ENCODE peak calls at places on chromosome 1, in four cellular contexts. M is A673, L is PC-3, F is ovary. X is an unnamed sample. For H3K27me3 and H3K36me3, the result is how much of the 10 kb centered on the place peaks cover.

GRCh38 chr1:93993731-93994130 is 84.5 kb upstream of the GCLM start:
- DNase-seq in L (no peak), M (no peak), F (no peak), X (no peak)

GRCh38 chr1:56820755-56821461 is 1.7 kb upstream of the FYB2 start:
- DNase-seq in M (peak), L (peak), F (peak), X (peak)

GRCh38 chr1:22139066-22139594 is 3.8 kb downstream of the WNT4 start:
- DNase-seq in L (no peak), F (no peak), M (peak), X (no peak)

GRCh38 chr1:248618878-248619277 is 16.0 kb downstream of the OR2T11 start:
- DNase-seq in M (peak), F (peak), L (peak), X (peak)

GRCh38 chr1:6512245-6512907 is 20.9 kb upstream of the PLEKHG5 start:
- DNase-seq in M (no peak), F (no peak), L (no peak), X (no peak)

GRCh38 chr1:112674986-112675727 is 698 bp downstream of the MOV10 start:
- DNase-seq in F (peak), L (peak), M (peak), X (peak)

GRCh38 chr1:230948903-230949302 is 29.8 kb downstream of the TTC13 start:
- DNase-seq in M (no peak), F (no peak), L (no peak), X (no peak)

GRCh38 chr1:212634252-212634651 is 25.7 kb downstream of the ATF3 start:
- DNase-seq in M (no peak), L (no peak), F (no peak), X (no peak)

GRCh38 chr1:151946366-151946764 is 37.1 kb upstream of the THEM4 start:
- DNase-seq in F (no peak), M (no peak), L (peak), X (no peak)

GRCh38 chr1:231407537-231408396 is 14.3 kb downstream of the EGLN1 start:
- DNase-seq in M (no peak), F (no peak), L (peak), X (no peak)

DNA sequence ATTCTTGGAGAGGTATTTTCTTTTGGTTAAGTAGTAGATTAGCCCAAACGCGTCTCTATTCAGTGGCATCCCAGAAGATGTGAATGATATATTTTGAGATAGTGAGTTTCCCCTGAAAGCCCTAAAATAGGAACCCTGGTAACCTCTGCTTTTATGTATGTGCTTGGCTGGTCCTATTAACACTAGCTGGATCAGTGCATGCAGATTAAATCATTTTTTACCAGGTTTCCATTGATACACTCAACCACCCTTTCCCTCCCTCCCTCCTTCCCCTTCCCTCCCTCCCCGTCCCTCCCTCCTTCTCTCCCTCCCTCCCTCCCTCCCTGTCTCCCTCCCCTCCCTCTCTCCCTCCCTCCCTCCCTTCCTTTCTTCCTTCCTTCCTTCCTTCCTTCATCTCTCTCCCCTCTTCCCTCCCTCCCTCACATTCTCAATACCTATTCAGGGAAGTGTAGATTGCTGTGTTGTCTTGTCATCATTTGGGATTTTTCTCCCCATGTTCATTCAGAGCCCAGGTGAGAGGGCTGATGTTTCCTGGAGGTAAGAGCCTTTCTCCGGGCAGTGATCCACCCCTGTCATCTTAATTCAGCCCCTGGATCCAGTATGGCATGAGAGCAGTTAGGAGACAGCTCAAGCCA is 406.8 kb downstream of the PRDM2 start:
- DNase-seq in L (no peak), F (no peak), M (no peak), X (no peak)
- H3K27me3 ChIP-seq in L (under half), F (under half), M (under half), X (under half)

DNA sequence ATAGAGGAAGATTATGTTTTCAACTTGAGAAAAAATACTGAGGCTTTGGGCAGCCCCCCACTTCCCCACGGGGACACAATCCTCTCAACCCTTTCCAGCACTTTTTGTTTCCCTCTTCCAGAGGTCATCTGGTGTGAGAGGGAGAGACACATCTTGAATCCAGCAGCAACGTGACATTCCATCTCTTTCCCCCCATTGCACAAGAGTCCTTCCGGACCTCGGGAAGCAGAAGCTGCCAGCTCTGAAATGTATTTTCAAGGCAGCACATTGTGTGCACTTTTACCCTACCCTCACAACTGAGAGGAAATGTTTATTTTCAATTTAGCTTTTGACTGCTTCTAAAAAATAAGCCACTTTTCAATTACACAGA is 43.0 kb upstream of the FMO2 start:
- DNase-seq in F (peak), M (no peak), L (no peak), X (peak)
- H3K4me3 ChIP-seq in F (no peak), M (no peak), L (no peak), X (no peak)

GRCh38 chr1:2393471-2393877 is 1.8 kb downstream of the RER1 start:
- DNase-seq in M (no peak), L (no peak), F (no peak), X (no peak)

GRCh38 chr1:2394220-2394619 is 2.6 kb downstream of the RER1 start:
- DNase-seq in M (no peak), L (no peak), F (no peak), X (no peak)

GRCh38 chr1:2395245-2395644 is 3.6 kb downstream of the RER1 start:
- DNase-seq in F (no peak), L (no peak), M (no peak), X (no peak)

GRCh38 chr1:2396059-2396458 is 4.4 kb downstream of the RER1 start:
- DNase-seq in F (no peak), L (no peak), M (no peak), X (no peak)

DNA sequence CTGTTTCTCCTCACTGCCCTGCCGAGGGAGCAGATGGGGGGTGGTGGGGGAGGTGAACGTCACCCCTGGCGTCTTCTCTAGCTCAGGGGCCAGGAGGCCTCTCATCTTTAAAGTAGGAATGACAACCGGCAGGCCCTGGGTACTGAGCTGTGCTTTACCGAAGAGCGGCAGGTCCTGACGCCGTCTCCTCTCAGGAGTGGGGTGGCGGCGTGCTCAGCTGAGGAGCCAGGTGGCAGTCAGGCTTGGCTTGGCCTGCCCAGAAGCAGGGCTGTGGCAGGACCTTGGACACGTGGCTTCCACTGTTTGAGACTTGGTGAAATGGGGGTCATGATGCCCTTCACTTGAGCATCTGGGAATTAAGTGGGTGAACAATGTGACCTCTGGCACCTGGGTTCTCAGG is 3.1 kb downstream of the RER1 start:
- DNase-seq in F (no peak), L (no peak), M (no peak), X (no peak)
- H3K36me3 ChIP-seq in F (under half), L (half or more), M (half or more), X (half or more)

GRCh38 chr1:119452085-119452484 is 37.1 kb downstream of the HSD3B2 start:
- DNase-seq in M (no peak), F (no peak), L (no peak), X (no peak)

GRCh38 chr1:119447344-119447743 is 32.4 kb downstream of the HSD3B2 start:
- DNase-seq in M (no peak), F (no peak), L (no peak), X (no peak)

GRCh38 chr1:119451158-119451557 is 36.2 kb downstream of the HSD3B2 start:
- DNase-seq in L (no peak), F (no peak), M (no peak), X (no peak)

GRCh38 chr1:119448112-119448511 is 33.2 kb downstream of the HSD3B2 start:
- DNase-seq in M (no peak), F (no peak), L (peak), X (peak)

GRCh38 chr1:119449964-119450363 is 35.0 kb downstream of the HSD3B2 start:
- DNase-seq in F (no peak), M (peak), L (peak), X (no peak)
- H3K27me3 ChIP-seq in F (under half), M (under half), L (under half), X (under half)

DNA sequence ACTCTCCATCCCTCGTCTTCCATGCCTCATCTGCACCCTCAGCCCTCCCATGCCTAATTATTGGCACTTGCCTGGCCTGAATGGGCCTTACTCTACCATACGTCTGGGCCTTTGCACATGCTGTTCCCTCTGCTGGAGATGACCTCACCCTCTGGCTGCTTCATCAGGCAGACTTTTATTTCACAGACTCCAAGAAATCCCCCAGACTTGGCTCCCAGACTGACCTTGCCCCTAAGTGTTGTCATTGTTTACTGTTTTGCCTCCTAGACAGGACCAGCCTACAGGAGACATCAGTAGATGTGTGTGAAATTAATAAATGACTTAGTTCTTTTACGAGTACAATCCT is 5.2 kb upstream of the AHDC1 start:
- DNase-seq in L (no peak), M (no peak), F (no peak), X (no peak)
- H3K4me3 ChIP-seq in L (no peak), M (no peak), F (no peak), X (no peak)